ENCODE peak calls at places on chromosomes 3 and 15, in four cellular contexts. One of them, this sample, is unnamed.

GRCh38 chr3:190830031-190830430 is 32.5 kb downstream of the GMNC start:
- DNase-seq in naive thymus-derived CD4-positive, alpha-beta T cell: no peak
- DNase-seq in cardiac muscle cell: no peak
- DNase-seq in fibroblast of lung: no peak
- DNase-seq in this sample: no peak

GRCh38 chr3:52831500-52832301 is 1.2 kb upstream of the ITIH4 start:
- DNase-seq in cardiac muscle cell: peak
- DNase-seq in naive thymus-derived CD4-positive, alpha-beta T cell: no peak
- DNase-seq in fibroblast of lung: peak
- DNase-seq in this sample: peak

GRCh38 chr3:183212096-183212495 is 41.0 kb upstream of the B3GNT5 start:
- DNase-seq in cardiac muscle cell: no peak
- DNase-seq in naive thymus-derived CD4-positive, alpha-beta T cell: no peak
- DNase-seq in fibroblast of lung: no peak
- DNase-seq in this sample: no peak

GRCh38 chr15:37893309-37893708 is 41.1 kb upstream of the TMCO5A start:
- DNase-seq in naive thymus-derived CD4-positive, alpha-beta T cell: no peak
- DNase-seq in fibroblast of lung: peak
- DNase-seq in cardiac muscle cell: no peak
- DNase-seq in this sample: no peak

GRCh38 chr3:84074767-84075166 is 884.0 kb upstream of the CADM2 start:
- DNase-seq in naive thymus-derived CD4-positive, alpha-beta T cell: no peak
- DNase-seq in cardiac muscle cell: no peak
- DNase-seq in fibroblast of lung: peak
- DNase-seq in this sample: no peak

GRCh38 chr3:40292637-40293036 is 16.9 kb upstream of the EIF1B start:
- DNase-seq in cardiac muscle cell: no peak
- DNase-seq in fibroblast of lung: no peak
- DNase-seq in naive thymus-derived CD4-positive, alpha-beta T cell: no peak
- DNase-seq in this sample: no peak

GRCh38 chr3:7209098-7209497 is 348.2 kb downstream of the GRM7 start:
- DNase-seq in fibroblast of lung: no peak
- DNase-seq in naive thymus-derived CD4-positive, alpha-beta T cell: no peak
- DNase-seq in cardiac muscle cell: no peak
- DNase-seq in this sample: no peak

GRCh38 chr3:10957976-10958749 is 34.4 kb upstream of the SLC6A1 start:
- DNase-seq in fibroblast of lung: peak
- DNase-seq in naive thymus-derived CD4-positive, alpha-beta T cell: no peak
- DNase-seq in cardiac muscle cell: peak
- DNase-seq in this sample: peak

GRCh38 chr3:127578168-127578567 is 12.4 kb downstream of the TPRA1 start:
- DNase-seq in cardiac muscle cell: no peak
- DNase-seq in fibroblast of lung: no peak
- DNase-seq in naive thymus-derived CD4-positive, alpha-beta T cell: no peak
- DNase-seq in this sample: no peak

GRCh38 chr15:101091080-101092017 is 160.5 kb downstream of the CHSY1 start:
- DNase-seq in fibroblast of lung: peak
- DNase-seq in naive thymus-derived CD4-positive, alpha-beta T cell: no peak
- DNase-seq in cardiac muscle cell: peak
- DNase-seq in this sample: peak

GRCh38 chr3:197613187-197613586 is 57.4 kb upstream of the BDH1 start:
- DNase-seq in naive thymus-derived CD4-positive, alpha-beta T cell: peak
- DNase-seq in fibroblast of lung: no peak
- DNase-seq in cardiac muscle cell: no peak
- DNase-seq in this sample: no peak

GRCh38 chr15:75713338-75713895 is 769 bp upstream of the CSPG4 start:
- DNase-seq in naive thymus-derived CD4-positive, alpha-beta T cell: no peak
- DNase-seq in cardiac muscle cell: peak
- DNase-seq in fibroblast of lung: peak
- DNase-seq in this sample: peak

GRCh38 chr15:56752986-56753385 is 19.7 kb upstream of the ZNF280D start:
- DNase-seq in cardiac muscle cell: no peak
- DNase-seq in fibroblast of lung: no peak
- DNase-seq in naive thymus-derived CD4-positive, alpha-beta T cell: no peak
- DNase-seq in this sample: peak

GRCh38 chr3:138078901-138079344 is 36.5 kb downstream of the DZIP1L start:
- DNase-seq in naive thymus-derived CD4-positive, alpha-beta T cell: no peak
- DNase-seq in cardiac muscle cell: peak
- DNase-seq in fibroblast of lung: peak
- DNase-seq in this sample: peak

GRCh38 chr15:25847066-25847465 is 16.1 kb downstream of the ATP10A start:
- DNase-seq in fibroblast of lung: no peak
- DNase-seq in naive thymus-derived CD4-positive, alpha-beta T cell: peak
- DNase-seq in cardiac muscle cell: no peak
- DNase-seq in this sample: no peak

GRCh38 chr3:58383476-58383875 is 50.2 kb downstream of the PDHB start:
- DNase-seq in naive thymus-derived CD4-positive, alpha-beta T cell: no peak
- DNase-seq in cardiac muscle cell: peak
- DNase-seq in fibroblast of lung: peak
- DNase-seq in this sample: peak

GRCh38 chr3:149688122-149688757 is 30.4 kb upstream of the WWTR1 start:
- DNase-seq in naive thymus-derived CD4-positive, alpha-beta T cell: no peak
- DNase-seq in fibroblast of lung: no peak
- DNase-seq in cardiac muscle cell: peak
- DNase-seq in this sample: no peak

GRCh38 chr3:41267975-41268640 is 68.8 kb downstream of the CTNNB1 start:
- DNase-seq in fibroblast of lung: peak
- DNase-seq in naive thymus-derived CD4-positive, alpha-beta T cell: no peak
- DNase-seq in cardiac muscle cell: peak
- DNase-seq in this sample: peak

GRCh38 chr3:111592941-111593340 is 2.2 kb downstream of the ZBED2 start:
- DNase-seq in naive thymus-derived CD4-positive, alpha-beta T cell: no peak
- DNase-seq in fibroblast of lung: peak
- DNase-seq in cardiac muscle cell: no peak
- DNase-seq in this sample: no peak

GRCh38 chr3:46693038-46693896 is at the start of gene ALS2CL:
- DNase-seq in naive thymus-derived CD4-positive, alpha-beta T cell: peak
- DNase-seq in cardiac muscle cell: peak
- DNase-seq in fibroblast of lung: peak
- DNase-seq in this sample: no peak

GRCh38 chr15:60899322-60899966 is 329.7 kb downstream of the RORA start:
- DNase-seq in cardiac muscle cell: no peak
- DNase-seq in fibroblast of lung: no peak
- DNase-seq in naive thymus-derived CD4-positive, alpha-beta T cell: peak
- DNase-seq in this sample: no peak

GRCh38 chr3:11542551-11542950 is 101.2 kb downstream of the VGLL4 start:
- DNase-seq in cardiac muscle cell: no peak
- DNase-seq in naive thymus-derived CD4-positive, alpha-beta T cell: no peak
- DNase-seq in fibroblast of lung: no peak
- DNase-seq in this sample: no peak

GRCh38 chr3:133075027-133075426 is 36.8 kb downstream of the TMEM108 start:
- DNase-seq in fibroblast of lung: no peak
- DNase-seq in naive thymus-derived CD4-positive, alpha-beta T cell: no peak
- DNase-seq in cardiac muscle cell: no peak
- DNase-seq in this sample: no peak

GRCh38 chr3:188711898-188712256 is 459.9 kb upstream of the TPRG1 start:
- DNase-seq in fibroblast of lung: peak
- DNase-seq in cardiac muscle cell: no peak
- DNase-seq in naive thymus-derived CD4-positive, alpha-beta T cell: no peak
- DNase-seq in this sample: no peak

GRCh38 chr3:64440498-64440897 is 215.2 kb upstream of the PRICKLE2 start:
- DNase-seq in naive thymus-derived CD4-positive, alpha-beta T cell: no peak
- DNase-seq in fibroblast of lung: peak
- DNase-seq in cardiac muscle cell: peak
- DNase-seq in this sample: peak

GRCh38 chr3:118818386-118818785 is 216.3 kb downstream of the IGSF11 start:
- DNase-seq in fibroblast of lung: peak
- DNase-seq in cardiac muscle cell: peak
- DNase-seq in naive thymus-derived CD4-positive, alpha-beta T cell: no peak
- DNase-seq in this sample: peak

GRCh38 chr3:122646146-122646988 is 34.3 kb upstream of the PARP14 start:
- DNase-seq in cardiac muscle cell: peak
- DNase-seq in fibroblast of lung: no peak
- DNase-seq in naive thymus-derived CD4-positive, alpha-beta T cell: peak
- DNase-seq in this sample: no peak
- H3K4me3 ChIP-seq in cardiac muscle cell: no peak
- H3K4me3 ChIP-seq in fibroblast of lung: no peak
- H3K4me3 ChIP-seq in naive thymus-derived CD4-positive, alpha-beta T cell: peak
- H3K4me3 ChIP-seq in this sample: no peak

GRCh38 chr15:67084561-67084960 is 19.2 kb downstream of the SMAD3 start:
- DNase-seq in naive thymus-derived CD4-positive, alpha-beta T cell: no peak
- DNase-seq in cardiac muscle cell: no peak
- DNase-seq in fibroblast of lung: no peak
- DNase-seq in this sample: no peak
- H3K4me3 ChIP-seq in naive thymus-derived CD4-positive, alpha-beta T cell: peak
- H3K4me3 ChIP-seq in cardiac muscle cell: no peak
- H3K4me3 ChIP-seq in fibroblast of lung: no peak
- H3K4me3 ChIP-seq in this sample: no peak

GRCh38 chr3:42655980-42656679 is 2.6 kb downstream of the ZBTB47 start:
- DNase-seq in fibroblast of lung: peak
- DNase-seq in cardiac muscle cell: peak
- DNase-seq in naive thymus-derived CD4-positive, alpha-beta T cell: no peak
- DNase-seq in this sample: peak

GRCh38 chr3:42654331-42655201 is 1.1 kb downstream of the ZBTB47 start:
- DNase-seq in fibroblast of lung: peak
- DNase-seq in cardiac muscle cell: peak
- DNase-seq in naive thymus-derived CD4-positive, alpha-beta T cell: no peak
- DNase-seq in this sample: peak

GRCh38 chr3:42656680-42657610 is 3.4 kb downstream of the ZBTB47 start:
- DNase-seq in cardiac muscle cell: no peak
- DNase-seq in fibroblast of lung: no peak
- DNase-seq in naive thymus-derived CD4-positive, alpha-beta T cell: no peak
- DNase-seq in this sample: no peak

GRCh38 chr3:42653560-42654330 is at the start of gene ZBTB47:
- DNase-seq in naive thymus-derived CD4-positive, alpha-beta T cell: no peak
- DNase-seq in cardiac muscle cell: peak
- DNase-seq in fibroblast of lung: peak
- DNase-seq in this sample: peak

DNA sequence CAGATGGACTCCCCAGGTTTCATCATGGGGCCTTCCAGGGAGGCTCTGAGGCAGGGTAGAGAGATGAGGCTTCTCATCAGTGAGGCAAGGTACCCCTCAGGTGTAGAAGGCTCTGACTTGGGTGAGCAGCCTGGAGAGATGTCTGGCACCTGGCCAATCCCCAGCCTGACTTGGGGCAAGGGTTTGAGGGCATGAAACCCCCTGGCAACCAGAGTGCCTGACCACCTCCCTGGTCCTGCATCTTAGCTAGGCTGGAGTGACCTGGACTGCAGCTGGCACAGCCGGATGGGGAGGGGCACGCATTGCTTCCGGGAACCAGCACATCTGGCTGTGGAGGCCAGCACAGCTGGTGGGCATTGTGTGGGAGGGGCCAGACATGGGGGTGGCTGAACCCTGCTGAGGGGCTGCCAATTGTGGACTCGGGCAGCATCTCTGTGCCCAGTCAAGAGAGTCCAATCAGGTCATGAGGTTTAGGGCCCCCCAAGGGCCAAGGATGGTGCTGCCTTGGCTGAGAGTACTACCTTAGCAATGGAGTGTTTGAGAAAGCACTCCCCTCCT is 1.9 kb downstream of the ZBTB47 start:
- DNase-seq in cardiac muscle cell: no peak
- DNase-seq in fibroblast of lung: no peak
- DNase-seq in naive thymus-derived CD4-positive, alpha-beta T cell: no peak
- DNase-seq in this sample: no peak
- H3K4me3 ChIP-seq in cardiac muscle cell: no peak
- H3K4me3 ChIP-seq in fibroblast of lung: peak
- H3K4me3 ChIP-seq in naive thymus-derived CD4-positive, alpha-beta T cell: no peak
- H3K4me3 ChIP-seq in this sample: peak

GRCh38 chr15:31344824-31345605 is 18.4 kb downstream of the KLF13 start:
- DNase-seq in cardiac muscle cell: no peak
- DNase-seq in fibroblast of lung: no peak
- DNase-seq in naive thymus-derived CD4-positive, alpha-beta T cell: no peak
- DNase-seq in this sample: no peak
- H3K4me3 ChIP-seq in cardiac muscle cell: no peak
- H3K4me3 ChIP-seq in fibroblast of lung: no peak
- H3K4me3 ChIP-seq in naive thymus-derived CD4-positive, alpha-beta T cell: peak
- H3K4me3 ChIP-seq in this sample: no peak